ENCODE peak calls at places on chromosome 7, in six cellular contexts. One of them, this sample, is unnamed.

GRCh38 chr7:158140538-158141220 is 446.9 kb downstream of the PTPRN2 start:
- DNase-seq in GM23248: no peak
- DNase-seq in PC-3: no peak
- DNase-seq in GM23338: no peak
- DNase-seq in MM.1S: no peak
- DNase-seq in neural progenitor cell: no peak
- DNase-seq in this sample: peak; percentile 32

GRCh38 chr7:157962458-157963306 is 624.9 kb downstream of the PTPRN2 start:
- DNase-seq in GM23248: no peak
- DNase-seq in PC-3: no peak
- DNase-seq in GM23338: no peak
- DNase-seq in MM.1S: no peak
- DNase-seq in neural progenitor cell: no peak
- DNase-seq in this sample: no peak

GRCh38 chr7:45160374-45160773 is 2.8 kb downstream of the RAMP3 start:
- DNase-seq in GM23248: no peak
- DNase-seq in PC-3: no peak
- DNase-seq in GM23338: no peak
- DNase-seq in MM.1S: peak; percentile 32
- DNase-seq in neural progenitor cell: no peak
- DNase-seq in this sample: no peak

GRCh38 chr7:75611557-75612178 is 119.5 kb downstream of the SPDYE5 start:
- DNase-seq in GM23248: no peak
- DNase-seq in PC-3: no peak
- DNase-seq in GM23338: peak; percentile 57
- DNase-seq in MM.1S: no peak
- DNase-seq in neural progenitor cell: peak; percentile 50
- DNase-seq in this sample: peak; percentile 42

GRCh38 chr7:141074162-141074989 is 512 bp downstream of the TMEM178B start:
- DNase-seq in GM23248: peak; percentile 17
- DNase-seq in PC-3: peak; percentile 10
- DNase-seq in GM23338: peak; percentile 62
- DNase-seq in MM.1S: peak; percentile 63
- DNase-seq in neural progenitor cell: peak; percentile 71
- DNase-seq in this sample: no peak

GRCh38 chr7:27207348-27207985 is 7.6 kb upstream of the HOXA13 start:
- DNase-seq in GM23248: no peak
- DNase-seq in PC-3: no peak
- DNase-seq in GM23338: no peak
- DNase-seq in MM.1S: no peak
- DNase-seq in neural progenitor cell: no peak
- DNase-seq in this sample: no peak

GRCh38 chr7:100481466-100481865 is 2.3 kb upstream of the NYAP1 start:
- DNase-seq in GM23248: no peak
- DNase-seq in PC-3: no peak
- DNase-seq in GM23338: no peak
- DNase-seq in MM.1S: no peak
- DNase-seq in neural progenitor cell: no peak
- DNase-seq in this sample: no peak

GRCh38 chr7:80089341-80089740 is 45.3 kb upstream of the GNAI1 start:
- DNase-seq in GM23248: peak; percentile 49
- DNase-seq in PC-3: no peak
- DNase-seq in GM23338: no peak
- DNase-seq in MM.1S: no peak
- DNase-seq in neural progenitor cell: no peak
- DNase-seq in this sample: no peak

GRCh38 chr7:137386966-137387365 is 43.4 kb upstream of the PTN start:
- DNase-seq in GM23248: no peak
- DNase-seq in PC-3: no peak
- DNase-seq in GM23338: peak; percentile 59
- DNase-seq in MM.1S: no peak
- DNase-seq in neural progenitor cell: no peak
- DNase-seq in this sample: no peak

GRCh38 chr7:3548815-3549214 is 247.8 kb downstream of the SDK1 start:
- DNase-seq in GM23248: no peak
- DNase-seq in PC-3: no peak
- DNase-seq in GM23338: peak; percentile 45
- DNase-seq in MM.1S: no peak
- DNase-seq in neural progenitor cell: no peak
- DNase-seq in this sample: no peak

GRCh38 chr7:48099781-48100180 is 10.7 kb downstream of the UPP1 start:
- DNase-seq in GM23248: no peak
- DNase-seq in PC-3: no peak
- DNase-seq in GM23338: no peak
- DNase-seq in MM.1S: no peak
- DNase-seq in neural progenitor cell: no peak
- DNase-seq in this sample: no peak

GRCh38 chr7:33070277-33070676 is 7.7 kb upstream of the NT5C3A start:
- DNase-seq in GM23248: no peak
- DNase-seq in PC-3: no peak
- DNase-seq in GM23338: no peak
- DNase-seq in MM.1S: no peak
- DNase-seq in neural progenitor cell: no peak
- DNase-seq in this sample: no peak

GRCh38 chr7:309586-310228 is 19.7 kb downstream of the FOXL3 start:
- DNase-seq in GM23248: no peak
- DNase-seq in PC-3: no peak
- DNase-seq in GM23338: no peak
- DNase-seq in MM.1S: no peak
- DNase-seq in neural progenitor cell: no peak
- DNase-seq in this sample: no peak

GRCh38 chr7:137325927-137326326 is 17.6 kb downstream of the PTN start:
- DNase-seq in GM23248: no peak
- DNase-seq in PC-3: no peak
- DNase-seq in GM23338: no peak
- DNase-seq in MM.1S: no peak
- DNase-seq in neural progenitor cell: no peak
- DNase-seq in this sample: no peak

GRCh38 chr7:70178206-70178605 is 579.9 kb downstream of the AUTS2 start:
- DNase-seq in GM23248: peak; percentile 42
- DNase-seq in PC-3: no peak
- DNase-seq in GM23338: no peak
- DNase-seq in MM.1S: no peak
- DNase-seq in neural progenitor cell: no peak
- DNase-seq in this sample: no peak

GRCh38 chr7:40474790-40475680 is 340.2 kb downstream of the SUGCT start:
- DNase-seq in GM23248: no peak
- DNase-seq in PC-3: peak; percentile 19
- DNase-seq in GM23338: no peak
- DNase-seq in MM.1S: peak; percentile 88
- DNase-seq in neural progenitor cell: no peak
- DNase-seq in this sample: no peak

GRCh38 chr7:49324707-49325106 is 400.4 kb downstream of the CDC14C start:
- DNase-seq in GM23248: no peak
- DNase-seq in PC-3: peak; percentile 48
- DNase-seq in GM23338: peak; percentile 13
- DNase-seq in MM.1S: no peak
- DNase-seq in neural progenitor cell: peak; percentile 14
- DNase-seq in this sample: no peak

GRCh38 chr7:106216517-106217088 is 68.2 kb downstream of the NAMPT start:
- DNase-seq in GM23248: peak; percentile 96
- DNase-seq in PC-3: peak; percentile 99
- DNase-seq in GM23338: no peak
- DNase-seq in MM.1S: no peak
- DNase-seq in neural progenitor cell: no peak
- DNase-seq in this sample: peak; percentile 93

GRCh38 chr7:32941996-32942782 is 15.1 kb upstream of the FKBP9 start:
- DNase-seq in GM23248: peak; percentile 76
- DNase-seq in PC-3: no peak
- DNase-seq in GM23338: peak; percentile 40
- DNase-seq in MM.1S: no peak
- DNase-seq in neural progenitor cell: peak; percentile 58
- DNase-seq in this sample: peak; percentile 72

GRCh38 chr7:140677496-140677895 is 4.8 kb downstream of the ADCK2 start:
- DNase-seq in GM23248: no peak
- DNase-seq in PC-3: no peak
- DNase-seq in GM23338: no peak
- DNase-seq in MM.1S: no peak
- DNase-seq in neural progenitor cell: no peak
- DNase-seq in this sample: no peak

GRCh38 chr7:74006451-74007259 is 21.3 kb upstream of the ELN start:
- DNase-seq in GM23248: no peak
- DNase-seq in PC-3: no peak
- DNase-seq in GM23338: no peak
- DNase-seq in MM.1S: no peak
- DNase-seq in neural progenitor cell: no peak
- DNase-seq in this sample: no peak

GRCh38 chr7:41689815-41690214 is 13.1 kb downstream of the INHBA start:
- DNase-seq in GM23248: no peak
- DNase-seq in PC-3: no peak
- DNase-seq in GM23338: no peak
- DNase-seq in MM.1S: no peak
- DNase-seq in neural progenitor cell: no peak
- DNase-seq in this sample: no peak

GRCh38 chr7:41693150-41693997 is 9.5 kb downstream of the INHBA start:
- DNase-seq in GM23248: peak; percentile 58
- DNase-seq in PC-3: no peak
- DNase-seq in GM23338: no peak
- DNase-seq in MM.1S: no peak
- DNase-seq in neural progenitor cell: peak; percentile 24
- DNase-seq in this sample: no peak

GRCh38 chr7:41694490-41694889 is 8.4 kb downstream of the INHBA start:
- DNase-seq in GM23248: peak; percentile 67
- DNase-seq in PC-3: no peak
- DNase-seq in GM23338: no peak
- DNase-seq in MM.1S: no peak
- DNase-seq in neural progenitor cell: no peak
- DNase-seq in this sample: no peak

GRCh38 chr7:41688012-41688625 is 14.8 kb downstream of the INHBA start:
- DNase-seq in GM23248: peak; percentile 55
- DNase-seq in PC-3: peak; percentile 58
- DNase-seq in GM23338: no peak
- DNase-seq in MM.1S: no peak
- DNase-seq in neural progenitor cell: no peak
- DNase-seq in this sample: no peak

DNA sequence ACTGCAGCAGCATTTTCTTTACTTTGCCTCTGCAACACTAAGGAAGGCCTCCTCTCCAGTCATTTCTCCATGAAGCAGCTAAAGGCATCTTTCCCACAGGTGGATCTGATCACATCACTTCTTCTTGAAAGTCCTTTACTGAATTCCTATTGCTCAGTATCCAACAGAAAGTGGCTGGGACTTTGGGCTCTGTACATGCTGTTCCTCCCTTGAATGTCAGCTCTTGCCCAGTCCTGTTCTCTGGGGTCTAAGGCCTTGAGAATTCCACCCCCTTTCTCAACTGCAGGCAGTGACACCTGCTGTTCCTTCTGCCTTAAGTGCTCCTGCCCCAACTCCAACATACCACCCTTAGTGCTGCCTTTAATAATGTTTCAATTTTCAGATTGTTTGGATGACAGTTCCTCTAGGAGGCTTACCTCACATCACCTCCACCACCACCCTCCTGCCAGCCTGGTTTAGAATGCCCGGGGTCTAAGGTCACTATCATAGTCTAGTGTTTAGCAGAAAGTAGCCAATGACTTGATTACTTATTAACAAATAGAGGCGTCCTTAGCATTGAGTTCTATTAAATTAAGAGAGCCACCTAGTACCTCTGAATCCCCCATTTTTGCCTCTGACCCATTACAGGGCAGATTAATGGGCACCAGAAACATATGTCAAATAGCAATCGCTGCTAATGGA is 11.5 kb downstream of the INHBA start:
- DNase-seq in GM23248: no peak
- DNase-seq in PC-3: no peak
- DNase-seq in GM23338: no peak
- DNase-seq in MM.1S: no peak
- DNase-seq in neural progenitor cell: no peak
- DNase-seq in this sample: no peak
- H3F3A ChIP-seq in GM23248: peaks cover 66% of the 10 kb centered on the region
- H3F3A ChIP-seq in PC-3: peaks cover 8% of the 10 kb centered on the region
- H3F3A ChIP-seq in GM23338: no peaks in the 10 kb centered on the region
- H3F3A ChIP-seq in MM.1S: no peaks in the 10 kb centered on the region
- H3F3A ChIP-seq in neural progenitor cell: no peaks in the 10 kb centered on the region
- H3F3A ChIP-seq in this sample: no peaks in the 10 kb centered on the region

DNA sequence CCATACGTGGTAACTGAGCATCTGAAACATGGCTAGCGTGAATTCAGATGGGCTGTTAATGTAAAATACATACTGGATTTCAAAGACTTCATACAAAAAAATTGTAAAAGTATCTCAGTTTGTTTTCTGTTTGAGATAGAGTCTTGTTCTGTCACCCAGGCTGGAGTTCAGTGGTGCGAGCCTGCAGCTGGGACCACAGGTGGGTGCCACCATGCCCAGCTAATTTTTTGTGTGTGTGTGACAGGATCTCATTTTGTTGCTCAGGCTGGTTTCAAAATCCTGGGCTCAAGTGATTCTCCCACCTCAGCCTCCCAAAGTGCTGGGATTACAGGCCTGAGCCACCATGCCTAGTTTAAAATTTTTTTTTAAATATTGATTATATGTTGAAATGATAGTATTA is 4.5 kb downstream of the TMEM243 start:
- DNase-seq in GM23248: no peak
- DNase-seq in PC-3: no peak
- DNase-seq in GM23338: no peak
- DNase-seq in MM.1S: no peak
- DNase-seq in neural progenitor cell: no peak
- DNase-seq in this sample: no peak
- H3K27ac ChIP-seq in GM23248: no peak overlapping the region
- H3K27ac ChIP-seq in PC-3: no peak overlapping the region
- H3K27ac ChIP-seq in GM23338: no peak overlapping the region
- H3K27ac ChIP-seq in MM.1S: no peak overlapping the region
- H3K27ac ChIP-seq in neural progenitor cell: no peak overlapping the region
- H3K27ac ChIP-seq in this sample: no peak overlapping the region

DNA sequence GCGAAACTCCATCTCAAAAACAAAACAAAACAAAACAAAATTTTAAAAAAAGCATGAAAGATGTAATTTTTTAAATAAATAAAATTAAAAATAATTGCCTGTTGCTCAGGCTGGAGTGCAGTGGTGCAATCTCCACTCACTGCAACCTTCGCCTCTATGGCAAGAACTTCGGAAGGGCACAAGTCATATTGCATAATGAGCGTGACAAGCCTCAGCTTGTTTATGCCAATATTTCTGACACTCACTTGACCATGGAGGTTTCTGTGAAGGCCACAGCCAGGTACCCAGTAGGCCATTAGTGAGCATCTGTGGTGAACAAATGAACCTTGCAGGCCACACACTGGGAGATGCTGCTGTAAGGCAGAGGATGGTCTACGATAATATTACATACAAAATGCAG is 106.1 kb upstream of the KMT2C start:
- DNase-seq in GM23248: no peak
- DNase-seq in PC-3: no peak
- DNase-seq in GM23338: no peak
- DNase-seq in MM.1S: no peak
- DNase-seq in neural progenitor cell: no peak
- DNase-seq in this sample: no peak
- TF ChIP-seq EZH2 in GM23248: no peak
- TF ChIP-seq EZH2 in PC-3: no peak
- TF ChIP-seq EZH2 in GM23338: no peak
- TF ChIP-seq EZH2 in MM.1S: no peak
- TF ChIP-seq EZH2 in neural progenitor cell: no peak
- TF ChIP-seq EZH2 in this sample: no peak

DNA sequence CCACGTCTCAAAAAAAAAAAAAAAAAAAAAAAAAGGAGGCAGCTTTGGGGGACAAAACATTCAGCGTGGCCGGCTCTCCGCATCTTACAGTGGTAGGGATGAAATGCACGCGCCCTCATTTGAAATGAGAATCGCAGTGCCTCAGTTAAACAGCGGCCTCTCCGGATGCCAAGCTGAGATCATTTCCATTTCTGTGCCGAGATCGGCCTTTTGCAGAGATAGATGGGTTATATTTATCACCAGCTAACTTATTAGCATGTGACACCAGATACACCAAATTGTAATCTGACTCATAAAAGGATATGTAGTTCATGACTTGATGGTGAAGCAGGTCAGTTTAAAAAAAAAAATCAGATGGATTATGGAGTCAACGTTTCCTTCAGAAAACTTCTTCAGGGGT is 138.7 kb downstream of the CUX1 start:
- DNase-seq in GM23248: no peak
- DNase-seq in PC-3: no peak
- DNase-seq in GM23338: no peak
- DNase-seq in MM.1S: no peak
- DNase-seq in neural progenitor cell: no peak
- DNase-seq in this sample: no peak
- H3F3A ChIP-seq in GM23248: peaks cover 15% of the 10 kb centered on the region
- H3F3A ChIP-seq in PC-3: no peaks in the 10 kb centered on the region
- H3F3A ChIP-seq in GM23338: no peaks in the 10 kb centered on the region
- H3F3A ChIP-seq in MM.1S: no peaks in the 10 kb centered on the region
- H3F3A ChIP-seq in neural progenitor cell: no peaks in the 10 kb centered on the region
- H3F3A ChIP-seq in this sample: no peaks in the 10 kb centered on the region